ENCODE peak calls at places on chromosomes 4 and X, in six cellular contexts. N is lower leg skin; H is astrocyte of the cerebellum; P is CD4-positive, alpha-beta T cell; T is astrocyte of the spinal cord; W is neural progenitor cell. F is an unnamed sample.

GRCh38 chr4:180521181-180521580 is 1722.0 kb upstream of the TENM3 start:
- DNase-seq in T (no peak), N (no peak), P (no peak), W (no peak), H (no peak), F (no peak)

GRCh38 chr4:20416800-20417199 is 165.1 kb downstream of the SLIT2 start:
- DNase-seq in H (no peak), P (no peak), W (no peak), N (no peak), T (no peak), F (peak; percentile 71)

GRCh38 chr4:147739239-147739823 is 7.4 kb downstream of the ARHGAP10 start:
- DNase-seq in W (no peak), P (no peak), N (no peak), H (no peak), T (no peak), F (no peak)

GRCh38 chrX:50448565-50448964 is 22.1 kb downstream of the DGKK start:
- DNase-seq in N (no peak), P (no peak), H (no peak), W (no peak), T (no peak), F (no peak)

GRCh38 chr4:120731561-120731960 is 191.0 kb downstream of the PRDM5 start:
- DNase-seq in N (no peak), W (no peak), H (no peak), T (no peak), P (no peak), F (peak; percentile 15)

GRCh38 chr4:168811207-168811606 is 198.8 kb downstream of the CBR4 start:
- DNase-seq in W (no peak), N (no peak), T (no peak), H (no peak), P (no peak), F (no peak)

GRCh38 chr4:163515198-163515597 is 20.7 kb downstream of the TMA16 start:
- DNase-seq in T (no peak), W (no peak), N (no peak), P (no peak), H (no peak), F (no peak)

GRCh38 chr4:183588169-183588675 is 70.8 kb downstream of the RWDD4 start:
- DNase-seq in W (no peak), N (peak; percentile 55), T (no peak), H (no peak), P (no peak), F (peak; percentile 5)

GRCh38 chr4:61070269-61070668 is 129.9 kb upstream of the ADGRL3 start:
- DNase-seq in T (no peak), W (no peak), N (no peak), H (no peak), P (no peak), F (no peak)

GRCh38 chr4:121913667-121914066 is 38.2 kb downstream of the TRPC3 start:
- DNase-seq in T (no peak), P (no peak), W (no peak), N (no peak), H (no peak), F (no peak)

GRCh38 chrX:133786382-133786781 is 199.0 kb downstream of the GPC3 start:
- DNase-seq in N (no peak), H (no peak), W (no peak), P (no peak), T (no peak), F (no peak)

GRCh38 chr4:119690871-119691270 is 62.3 kb upstream of the PDE5A start:
- DNase-seq in W (no peak), N (no peak), P (no peak), T (no peak), H (no peak), F (no peak)

GRCh38 chr4:87235020-87235671 is 14.7 kb upstream of the KLHL8 start:
- DNase-seq in W (no peak), H (no peak), P (no peak), T (no peak), N (no peak), F (no peak)

GRCh38 chr4:83631066-83631465 is 95.2 kb downstream of the GPAT3 start:
- DNase-seq in W (no peak), P (no peak), H (no peak), N (no peak), T (peak; percentile 29), F (no peak)

GRCh38 chr4:74262522-74262921 is 45.7 kb upstream of the EPGN start:
- DNase-seq in H (no peak), P (no peak), T (no peak), N (no peak), W (no peak), F (no peak)

GRCh38 chr4:107317596-107317995 is 281.5 kb upstream of the DKK2 start:
- DNase-seq in T (no peak), H (no peak), W (no peak), P (no peak), N (no peak), F (no peak)

GRCh38 chrX:76148753-76149152 is 24.1 kb upstream of the PBDC1 start:
- DNase-seq in N (peak; percentile 20), T (peak; percentile 62), H (no peak), W (peak; percentile 7), P (peak; percentile 43), F (no peak)

GRCh38 chr4:182113774-182114173 is 129.4 kb upstream of the TENM3 start:
- DNase-seq in N (no peak), H (no peak), P (no peak), W (no peak), T (no peak), F (no peak)

GRCh38 chr4:76687730-76688441 is 210.1 kb downstream of the SOWAHB start:
- DNase-seq in P (no peak), T (no peak), W (peak; percentile 26), H (no peak), N (no peak), F (no peak)

DNA sequence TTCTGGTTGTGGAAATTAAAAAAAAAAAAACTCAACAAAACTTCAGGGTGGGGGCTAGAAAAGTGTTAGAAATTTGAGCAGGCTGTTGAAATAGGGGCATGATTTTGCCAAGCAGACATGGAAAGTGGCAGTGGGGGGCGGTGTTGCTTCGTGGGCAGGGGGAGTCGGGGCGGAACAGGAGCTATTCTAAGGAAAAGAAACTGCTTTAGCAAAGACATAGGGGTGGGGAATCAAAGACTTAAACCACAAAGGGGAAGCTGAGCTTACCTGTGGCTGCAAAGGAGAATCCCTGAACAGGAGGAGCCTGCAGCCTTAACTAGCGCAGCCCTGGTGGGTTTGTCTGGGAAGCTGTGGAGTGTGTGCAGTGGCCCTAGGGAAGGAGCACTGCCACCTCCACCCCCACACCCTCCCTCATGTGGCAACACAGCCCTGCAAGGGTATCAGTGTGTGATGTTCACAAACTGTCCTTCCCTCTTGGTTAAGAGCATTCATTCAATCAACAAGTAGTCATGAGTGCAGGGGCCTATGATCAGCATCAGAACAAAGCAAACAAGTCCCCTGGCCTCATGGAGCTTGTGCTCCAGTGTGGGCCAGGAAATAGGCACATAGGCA is 20.5 kb downstream of the SEL1L3 start:
- DNase-seq in N (no peak), W (peak; percentile 41), H (no peak), P (peak; percentile 37), T (no peak), F (no peak)
- TF ChIP-seq CTCF in N (no peak), W (peak; percentile 51), H (no peak), P (peak; percentile 49), T (no peak), F (no peak)

DNA sequence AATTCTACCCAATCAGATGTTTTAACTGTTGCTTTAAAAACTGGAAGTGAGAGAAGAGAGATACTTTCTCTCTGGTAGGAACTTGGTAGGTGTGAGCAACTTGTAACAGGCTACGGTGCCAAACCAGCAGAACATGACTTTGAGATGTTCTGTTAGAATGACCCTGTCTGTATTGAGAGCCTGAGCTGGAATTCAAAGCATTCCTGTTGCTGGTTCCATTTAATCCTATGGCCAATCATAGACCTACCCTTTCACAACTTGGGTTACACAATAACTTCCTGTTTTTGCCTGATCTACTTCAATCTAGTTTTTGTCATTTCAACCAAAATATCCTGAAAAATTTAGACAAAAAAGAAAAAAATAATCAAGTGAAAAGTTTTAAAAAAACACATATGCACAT is 1.7 kb upstream of the PRRG1 start:
- DNase-seq in N (no peak), H (no peak), W (peak; percentile 5), P (no peak), T (peak; percentile 15), F (peak; percentile 25)
- TF ChIP-seq CTCF in N (no peak), H (no peak), W (no peak), P (no peak), T (no peak), F (no peak)

GRCh38 chrX:119067023-119067739 is 5.6 kb upstream of the CT47C1 start:
- DNase-seq in P (peak; percentile 13), T (peak; percentile 52), W (peak; percentile 56), H (peak; percentile 16), N (peak; percentile 23), F (peak; percentile 7)
- TF ChIP-seq CTCF in P (peak; percentile 20), T (peak; percentile 65), W (peak; percentile 57), H (peak; percentile 68), N (no peak), F (peak; percentile 65)

DNA sequence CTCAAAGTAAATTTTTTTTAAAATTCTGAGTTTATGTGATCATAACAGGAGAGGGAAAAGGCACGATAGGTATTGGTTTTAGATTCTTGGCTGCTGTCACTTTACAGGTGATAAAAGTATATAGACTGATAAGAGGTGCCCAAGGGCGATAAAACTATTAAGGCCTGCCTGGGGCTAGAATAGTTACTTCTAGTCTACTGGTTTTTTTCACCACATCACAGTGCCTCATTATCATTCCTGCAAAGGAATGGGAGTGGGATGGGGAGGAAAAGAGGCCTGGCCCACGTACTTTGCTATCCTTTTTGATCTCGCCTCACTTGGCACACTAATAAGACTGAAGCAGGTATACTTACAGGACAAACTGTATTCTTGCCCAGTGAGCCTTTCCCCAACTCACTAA is 46.6 kb downstream of the CXorf58 start:
- DNase-seq in W (peak; percentile 32), T (no peak), P (no peak), N (no peak), H (no peak), F (no peak)
- TF ChIP-seq CTCF in W (no peak), T (no peak), P (no peak), N (no peak), H (no peak), F (no peak)

GRCh38 chr4:46992338-46992737 is 1.0 kb downstream of the GABRA4 start:
- DNase-seq in H (no peak), P (no peak), W (peak; percentile 4), T (no peak), N (no peak), F (no peak)
- TF ChIP-seq CTCF in H (no peak), P (no peak), W (no peak), T (no peak), N (no peak), F (no peak)

DNA sequence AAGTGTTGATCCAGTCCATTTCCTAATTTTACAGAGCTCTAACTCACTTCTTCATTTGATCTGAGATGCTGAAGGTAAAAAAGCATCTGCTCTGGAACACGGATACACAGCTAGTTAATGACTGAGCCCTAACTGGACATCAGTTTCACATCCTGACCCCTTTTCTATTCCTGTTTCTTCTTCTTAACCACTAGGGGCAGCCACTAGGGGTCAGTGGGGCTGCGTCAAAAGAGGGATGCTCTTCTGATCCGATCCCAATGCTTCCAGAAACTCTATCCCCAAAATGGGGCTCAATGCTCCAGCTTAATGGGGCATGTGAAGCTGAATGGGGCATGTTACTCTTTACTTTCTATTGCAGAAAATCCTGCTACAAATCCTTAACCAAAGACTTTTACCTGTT is 33.4 kb upstream of the PHKA2 start:
- DNase-seq in W (peak; percentile 66), N (no peak), P (no peak), H (no peak), T (no peak), F (no peak)
- TF ChIP-seq CTCF in W (peak; percentile 65), N (no peak), P (no peak), H (peak; percentile 62), T (peak; percentile 57), F (peak; percentile 53)

DNA sequence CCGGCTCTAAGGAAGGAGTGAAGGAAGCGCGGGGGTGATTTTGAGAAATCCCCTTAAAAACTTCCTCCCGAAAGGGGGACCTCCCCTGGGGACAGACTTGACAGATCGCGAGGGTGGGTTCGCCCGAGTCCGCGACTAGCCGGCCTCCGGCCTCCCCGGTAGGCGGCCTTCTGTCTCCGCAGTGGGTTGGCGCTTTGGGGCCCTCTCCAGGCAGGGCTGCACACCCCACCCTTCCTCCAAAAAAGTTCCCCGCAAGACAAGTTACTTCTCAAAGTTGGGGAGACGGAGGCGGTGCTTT is 24.8 kb downstream of the HOPX start:
- DNase-seq in H (no peak), W (peak; percentile 43), N (no peak), T (no peak), P (peak; percentile 33), F (no peak)
- TF ChIP-seq CTCF in H (peak; percentile 39), W (peak; percentile 34), N (no peak), T (peak; percentile 48), P (peak; percentile 37), F (no peak)

F was measured in AG09319.